ENCODE peak calls at places on chromosomes 2 and 18, in four cellular contexts. R is neural crest cell, O is lower leg skin, T is NCI-H187 treated with DMSO at 0.1 percent for 48 hours. X is an unnamed sample.

GRCh38 chr2:233346374-233346773 is 7.9 kb upstream of the DGKD start:
- DNase-seq in R (no peak), T (no peak), O (peak; percentile 74), X (no peak)

GRCh38 chr2:217897816-217898806 is 104.7 kb downstream of the TNS1 start:
- DNase-seq in O (no peak), R (no peak), T (no peak), X (no peak)

GRCh38 chr2:85376291-85377065 is 21.9 kb downstream of the ELMOD3 start:
- DNase-seq in O (no peak), R (no peak), T (no peak), X (no peak)

GRCh38 chr2:46962751-46963150 is 47.1 kb upstream of the MCFD2 start:
- DNase-seq in T (no peak), R (no peak), O (no peak), X (no peak)

GRCh38 chr2:3630631-3631030 is 27.4 kb upstream of the ALLC start:
- DNase-seq in T (no peak), O (peak; percentile 61), R (no peak), X (no peak)

GRCh38 chr2:33598472-33599174 is 476 bp downstream of the FAM98A start:
- DNase-seq in O (no peak), T (no peak), R (peak; percentile 12), X (no peak)

GRCh38 chr2:202023198-202023903 is 10.3 kb upstream of the FZD7 start:
- DNase-seq in R (no peak), T (no peak), O (no peak), X (no peak)

GRCh38 chr18:47928466-47928865 is 2.0 kb downstream of the SMAD2 start:
- DNase-seq in T (no peak), O (no peak), R (no peak), X (no peak)

GRCh38 chr2:183255406-183255805 is 131.2 kb downstream of the NUP35 start:
- DNase-seq in O (no peak), R (no peak), T (no peak), X (no peak)

GRCh38 chr2:6916736-6917070 is 509 bp upstream of the RNF144A start:
- DNase-seq in O (no peak), R (no peak), T (no peak), X (no peak)

GRCh38 chr2:230678018-230678417 is 34.6 kb upstream of the CAB39 start:
- DNase-seq in O (no peak), R (no peak), T (no peak), X (no peak)

GRCh38 chr2:10304458-10305253 is 2.0 kb downstream of the HPCAL1 start:
- DNase-seq in R (no peak), O (no peak), T (no peak), X (no peak)

GRCh38 chr2:60106836-60107529 is 446.5 kb downstream of the BCL11A start:
- DNase-seq in R (no peak), O (no peak), T (no peak), X (no peak)

GRCh38 chr2:42047488-42048317 is at the start of gene PKDCC:
- DNase-seq in O (peak; percentile 94), T (no peak), R (peak; percentile 72), X (no peak)

GRCh38 chr2:116948258-116948657 is 866.2 kb upstream of the DDX18 start:
- DNase-seq in R (no peak), O (no peak), T (no peak), X (no peak)

GRCh38 chr2:199459286-199460100 is 1.8 kb upstream of the SATB2 start:
- DNase-seq in O (peak; percentile 97), T (no peak), R (peak; percentile 90), X (peak; percentile 37)

GRCh38 chr2:80930777-80931176 is 626.2 kb upstream of the LRRTM1 start:
- DNase-seq in O (no peak), R (no peak), T (no peak), X (no peak)

GRCh38 chr2:207768168-207768890 is 1.4 kb downstream of the FZD5 start:
- DNase-seq in T (no peak), O (peak; percentile 87), R (peak; percentile 28), X (no peak)

GRCh38 chr18:6885992-6886823 is 156.7 kb downstream of the ARHGAP28 start:
- DNase-seq in O (no peak), T (no peak), R (peak; percentile 60), X (no peak)

GRCh38 chr18:61443311-61443710 is 110.1 kb downstream of the CDH20 start:
- DNase-seq in R (no peak), T (no peak), O (no peak), X (no peak)

GRCh38 chr2:66024396-66024795 is 410.5 kb upstream of the MEIS1 start:
- DNase-seq in R (no peak), O (no peak), T (peak; percentile 26), X (no peak)

GRCh38 chr2:171492664-171493063 is 29.6 kb upstream of the CYBRD1 start:
- DNase-seq in R (no peak), T (no peak), O (no peak), X (no peak)

GRCh38 chr2:18154259-18154658 is 275.8 kb downstream of the KCNS3 start:
- DNase-seq in R (no peak), T (no peak), O (no peak), X (no peak)

GRCh38 chr2:160621748-160622147 is 128.1 kb upstream of the RBMS1 start:
- DNase-seq in T (no peak), R (no peak), O (no peak), X (no peak)

GRCh38 chr2:170965446-170966225 is 36.6 kb downstream of the GORASP2 start:
- DNase-seq in R (no peak), O (no peak), T (no peak), X (no peak)

GRCh38 chr18:8139971-8140406 is 469.2 kb upstream of the RAB12 start:
- DNase-seq in O (no peak), R (no peak), T (no peak), X (no peak)

X was measured in KG1.